ENCODE peak calls at places on chromosomes 6 and 20, in seven cellular contexts. F is choroid plexus epithelial cell, A is GM23338, T is astrocyte of the spinal cord, W is pancreas, H is heart right ventricle, V is hepatocyte. Z is an unnamed sample.
A peak's percentile ranks its signal among the peaks of the same experiment; 100 is the strongest.

GRCh38 chr6:24183584-24183983 is 57.6 kb downstream of the NRSN1 start:
- DNase-seq in F (no peak), A (peak; percentile 32), T (no peak), W (no peak), H (no peak), V (no peak), Z (no peak)

GRCh38 chr6:141464490-141464889 is 668.2 kb upstream of the GJE1 start:
- DNase-seq in F (peak; percentile 89), A (no peak), T (peak; percentile 54), W (no peak), H (peak; percentile 21), V (peak; percentile 28), Z (no peak)

GRCh38 chr6:49551866-49552129 is 1.3 kb downstream of the C6orf141 start:
- DNase-seq in F (no peak), A (no peak), T (no peak), W (no peak), H (no peak), V (no peak), Z (no peak)

GRCh38 chr20:46872315-46873211 is 22.1 kb upstream of the EYA2 start:
- DNase-seq in F (no peak), A (peak; percentile 45), T (no peak), W (no peak), H (no peak), V (no peak), Z (no peak)

GRCh38 chr6:27332692-27333641 is 20.9 kb upstream of the POM121L2 start:
- DNase-seq in F (peak; percentile 74), A (peak; percentile 77), T (peak; percentile 43), W (peak; percentile 17), H (no peak), V (peak; percentile 71), Z (peak; percentile 24)

GRCh38 chr20:47784599-47785320 is 521 bp downstream of the SULF2 start:
- DNase-seq in F (peak; percentile 36), A (peak; percentile 69), T (peak; percentile 35), W (peak; percentile 15), H (peak; percentile 37), V (peak; percentile 68), Z (no peak)

GRCh38 chr20:2942439-2942838 is 69.2 kb downstream of the PTPRA start:
- DNase-seq in F (peak; percentile 75), A (no peak), T (peak; percentile 57), W (no peak), H (peak; percentile 26), V (no peak), Z (no peak)

GRCh38 chr6:163904161-163904560 is 489.6 kb downstream of the QKI start:
- DNase-seq in F (peak; percentile 16), A (no peak), T (peak; percentile 28), W (no peak), H (no peak), V (no peak), Z (no peak)

GRCh38 chr6:140774080-140774505 is 1358.6 kb upstream of the GJE1 start:
- DNase-seq in F (peak; percentile 93), A (no peak), T (peak; percentile 89), W (no peak), H (peak; percentile 71), V (peak; percentile 48), Z (peak; percentile 40)

DNA sequence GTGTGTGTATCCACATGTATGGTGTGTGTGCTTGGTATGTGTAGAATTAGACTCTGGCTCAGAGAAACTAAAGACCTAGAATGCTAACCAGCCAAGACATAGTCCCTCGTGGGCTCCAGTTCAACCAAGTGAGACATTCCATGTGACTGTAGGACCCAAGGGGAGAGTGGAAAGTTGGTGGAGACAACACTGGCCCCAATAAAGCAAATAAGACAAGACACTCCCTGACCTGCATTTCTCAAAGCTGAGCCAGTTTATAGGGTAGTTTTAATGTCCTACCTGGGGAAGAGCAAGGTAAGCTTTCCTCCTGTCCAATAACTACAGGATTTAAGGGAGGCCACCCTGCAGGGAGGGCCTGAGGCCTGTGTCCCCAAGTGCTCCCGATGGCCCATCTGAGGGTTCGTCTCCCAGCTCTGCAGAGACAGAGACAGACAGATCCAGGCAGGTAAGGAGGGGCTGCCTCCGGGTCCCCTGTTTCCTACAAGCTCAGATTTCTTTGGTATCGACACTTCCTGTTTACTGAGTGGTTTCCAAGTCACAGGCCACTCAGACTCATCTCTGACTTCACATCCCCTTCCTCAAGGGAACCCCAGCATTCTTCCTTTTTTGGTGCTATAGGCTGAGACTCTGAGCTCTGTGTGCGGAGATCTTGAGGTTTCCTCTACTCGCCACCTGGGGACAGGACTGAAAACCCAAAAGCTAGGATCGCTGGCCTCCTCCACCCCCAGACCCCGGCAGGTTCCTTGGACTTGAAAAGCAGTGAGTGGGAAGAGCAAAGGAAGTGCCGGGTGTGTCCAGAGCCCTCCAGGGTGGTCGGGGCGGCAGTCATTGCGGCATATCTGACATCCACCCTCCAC is 92.4 kb downstream of the PRND start:
- DNase-seq in F (no peak), A (peak; percentile 51), T (no peak), W (no peak), H (peak; percentile 46), V (no peak), Z (no peak)
- H3K4me3 ChIP-seq in F (no peak overlapping the region), A (no peak overlapping the region), T (no peak overlapping the region), W (no peak overlapping the region), H (no peak overlapping the region), V (no peak overlapping the region), Z (no peak overlapping the region)

DNA sequence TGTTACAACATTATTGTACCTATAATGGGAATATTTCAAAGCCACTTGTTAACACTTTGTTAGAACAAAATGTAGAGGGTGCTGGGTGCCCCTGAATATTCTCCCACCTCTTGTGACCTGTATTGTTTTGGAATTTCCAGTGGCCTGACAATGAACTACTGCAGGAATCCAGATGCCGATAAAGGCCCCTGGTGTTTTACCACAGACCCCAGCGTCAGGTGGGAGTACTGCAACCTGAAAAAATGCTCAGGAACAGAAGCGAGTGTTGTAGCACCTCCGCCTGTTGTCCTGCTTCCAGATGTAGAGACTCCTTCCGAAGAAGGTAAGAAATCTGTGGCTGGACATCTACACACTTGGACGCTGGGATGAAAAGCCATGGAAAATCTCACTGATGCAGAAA is 28.9 kb downstream of the PLG start:
- DNase-seq in F (no peak), A (peak; percentile 74), T (no peak), W (no peak), H (no peak), V (no peak), Z (no peak)
- TF ChIP-seq CTCF in F (peak; percentile 8), A (peak; percentile 47), T (no peak), W (no peak), H (no peak), V (no peak), Z (no peak)

GRCh38 chr20:22692119-22692475 is 107.7 kb upstream of the FOXA2 start:
- DNase-seq in F (no peak), A (no peak), T (no peak), W (no peak), H (no peak), V (no peak), Z (no peak)
- H3K4me3 ChIP-seq in F (no peak overlapping the region), A (no peak overlapping the region), T (no peak overlapping the region), W (no peak overlapping the region), H (peak overlapping the region; percentile 30), V (no peak overlapping the region), Z (no peak overlapping the region)

GRCh38 chr6:157182503-157183254 is 140.6 kb downstream of the TMEM242 start:
- DNase-seq in F (no peak), A (no peak), T (no peak), W (no peak), H (no peak), V (no peak), Z (no peak)

GRCh38 chr6:157186785-157187181 is 136.5 kb downstream of the TMEM242 start:
- DNase-seq in F (no peak), A (no peak), T (no peak), W (no peak), H (no peak), V (no peak), Z (no peak)

GRCh38 chr6:157185171-157185570 is 138.1 kb downstream of the TMEM242 start:
- DNase-seq in F (no peak), A (no peak), T (no peak), W (no peak), H (no peak), V (no peak), Z (no peak)

GRCh38 chr6:157181649-157182048 is 141.7 kb downstream of the TMEM242 start:
- DNase-seq in F (no peak), A (no peak), T (no peak), W (no peak), H (no peak), V (peak; percentile 64), Z (no peak)

DNA sequence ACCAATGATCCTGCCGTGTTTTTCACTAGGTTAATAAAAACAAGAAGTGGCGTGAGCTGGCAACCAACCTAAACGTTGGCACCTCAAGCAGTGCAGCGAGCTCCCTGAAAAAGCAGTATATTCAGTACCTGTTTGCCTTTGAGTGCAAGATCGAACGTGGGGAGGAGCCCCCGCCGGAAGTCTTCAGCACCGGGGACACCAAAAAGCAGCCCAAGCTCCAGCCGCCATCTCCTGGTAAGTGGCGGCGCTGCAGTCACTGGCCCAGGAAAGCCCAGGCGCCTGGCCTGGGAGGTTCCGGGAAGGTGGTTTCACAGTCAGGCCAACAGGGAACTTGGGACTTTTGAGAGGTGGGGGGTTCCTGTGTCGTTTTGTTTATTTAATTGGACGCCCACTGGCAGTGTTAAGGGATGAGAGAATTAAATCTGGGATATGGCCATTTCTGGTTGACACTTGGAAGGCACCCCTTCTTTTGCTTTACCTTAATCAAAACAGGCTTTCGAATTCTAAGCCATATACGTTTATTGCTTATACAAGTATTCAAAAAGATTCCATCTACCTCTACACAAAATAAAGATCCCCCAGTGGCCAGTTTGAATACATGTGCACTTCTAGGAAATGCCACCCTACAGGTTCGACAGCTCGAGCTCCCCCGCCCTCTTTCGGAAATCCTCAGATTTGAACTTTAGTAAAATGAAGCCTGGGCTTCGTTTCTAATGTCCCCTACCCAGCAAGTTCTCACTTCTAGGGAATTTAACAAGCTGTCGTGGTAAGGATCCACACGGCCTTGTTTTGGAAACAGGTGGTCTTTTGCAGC is 138.9 kb downstream of the TMEM242 start:
- DNase-seq in F (peak; percentile 71), A (peak; percentile 89), T (peak; percentile 72), W (peak; percentile 87), H (peak; percentile 63), V (peak; percentile 78), Z (no peak)
- TF ChIP-seq CTCF in F (peak; percentile 98), A (peak; percentile 91), T (peak; percentile 98), W (peak; percentile 94), H (peak; percentile 93), V (peak; percentile 83), Z (peak; percentile 95)

GRCh38 chr6:26185802-26186201 is 98.6 kb downstream of the HFE start:
- DNase-seq in F (no peak), A (no peak), T (no peak), W (no peak), H (no peak), V (no peak), Z (no peak)

GRCh38 chr6:26184492-26184891 is 97.3 kb downstream of the HFE start:
- DNase-seq in F (no peak), A (no peak), T (no peak), W (no peak), H (no peak), V (no peak), Z (no peak)

GRCh38 chr6:26185004-26185403 is 97.8 kb downstream of the HFE start:
- DNase-seq in F (no peak), A (no peak), T (no peak), W (no peak), H (no peak), V (no peak), Z (no peak)

GRCh38 chr6:26183581-26184408 is 96.6 kb downstream of the HFE start:
- DNase-seq in F (peak; percentile 93), A (peak; percentile 92), T (peak; percentile 94), W (peak; percentile 58), H (peak; percentile 63), V (peak; percentile 80), Z (no peak)

GRCh38 chr6:26183237-26183580 is 96.0 kb downstream of the HFE start:
- DNase-seq in F (no peak), A (peak; percentile 82), T (no peak), W (no peak), H (no peak), V (no peak), Z (no peak)
- H3K4me3 ChIP-seq in F (peak overlapping the region; percentile 55), A (peak overlapping the region; percentile 70), T (peak overlapping the region; percentile 46), W (no peak overlapping the region), H (peak overlapping the region; percentile 59), V (peak overlapping the region; percentile 14), Z (peak overlapping the region; percentile 57)